ENCODE peak calls at places on chromosome 1, in six cellular contexts. I, E, Z, X, B and Q are unnamed samples.

GRCh38 chr1:6133146-6133895 is 46.8 kb downstream of the CHD5 start:
- DNase-seq in I (no peak), E (no peak), Z (no peak), X (no peak), B (no peak), Q (no peak)

GRCh38 chr1:210489491-210489890 is 160.8 kb downstream of the HHAT start:
- DNase-seq in I (no peak), E (no peak), Z (no peak), X (no peak), B (no peak), Q (no peak)

GRCh38 chr1:5611431-5611830 is 380.8 kb downstream of the NPHP4 start:
- DNase-seq in I (no peak), E (no peak), Z (no peak), X (no peak), B (no peak), Q (no peak)

GRCh38 chr1:115063238-115063901 is 25.9 kb downstream of the TSPAN2 start:
- DNase-seq in I (no peak), E (peak; percentile 13), Z (no peak), X (peak; percentile 65), B (no peak), Q (no peak)

GRCh38 chr1:109478806-109479205 is 4.9 kb upstream of the ATXN7L2 start:
- DNase-seq in I (no peak), E (no peak), Z (no peak), X (peak; percentile 69), B (no peak), Q (no peak)

GRCh38 chr1:172638885-172639831 is 19.7 kb upstream of the FASLG start:
- DNase-seq in I (no peak), E (no peak), Z (peak; percentile 53), X (peak; percentile 100), B (peak; percentile 33), Q (no peak)

GRCh38 chr1:38584408-38585037 is 275.0 kb downstream of the RRAGC start:
- DNase-seq in I (no peak), E (no peak), Z (no peak), X (no peak), B (no peak), Q (no peak)

GRCh38 chr1:36109041-36109679 is 15.9 kb downstream of the COL8A2 start:
- DNase-seq in I (no peak), E (peak; percentile 42), Z (peak; percentile 25), X (peak; percentile 73), B (no peak), Q (no peak)

GRCh38 chr1:39657402-39657801 is 14.5 kb downstream of the NT5C1A start:
- DNase-seq in I (no peak), E (peak; percentile 44), Z (no peak), X (no peak), B (no peak), Q (no peak)

GRCh38 chr1:201450721-201451291 is 18.2 kb downstream of the PHLDA3 start:
- DNase-seq in I (peak; percentile 76), E (peak; percentile 70), Z (peak; percentile 76), X (peak; percentile 33), B (no peak), Q (peak; percentile 82)

GRCh38 chr1:208083715-208084085 is 160.5 kb downstream of the PLXNA2 start:
- DNase-seq in I (no peak), E (no peak), Z (no peak), X (no peak), B (no peak), Q (no peak)

GRCh38 chr1:30903343-30904034 is 5.1 kb downstream of the SDC3 start:
- DNase-seq in I (no peak), E (peak; percentile 33), Z (no peak), X (no peak), B (no peak), Q (peak; percentile 37)

GRCh38 chr1:229579101-229579651 is 20.7 kb upstream of the ABCB10 start:
- DNase-seq in I (no peak), E (peak; percentile 45), Z (peak; percentile 42), X (peak; percentile 53), B (no peak), Q (peak; percentile 81)

GRCh38 chr1:57489342-57490036 is 65.6 kb upstream of the DAB1 start:
- DNase-seq in I (no peak), E (no peak), Z (peak; percentile 91), X (peak; percentile 61), B (no peak), Q (no peak)

GRCh38 chr1:115833806-115834205 is 7.1 kb downstream of the NHLH2 start:
- DNase-seq in I (no peak), E (no peak), Z (no peak), X (no peak), B (no peak), Q (no peak)

GRCh38 chr1:8892026-8892425 is 13.5 kb upstream of the ENO1 start:
- DNase-seq in I (no peak), E (no peak), Z (no peak), X (no peak), B (no peak), Q (no peak)

GRCh38 chr1:15411593-15412487 is 2.2 kb downstream of the EFHD2 start:
- DNase-seq in I (no peak), E (peak; percentile 95), Z (peak; percentile 53), X (peak; percentile 58), B (no peak), Q (peak; percentile 76)

GRCh38 chr1:15429701-15430149 is 8.5 kb upstream of the CTRC start:
- DNase-seq in I (no peak), E (peak; percentile 53), Z (peak; percentile 62), X (peak; percentile 82), B (no peak), Q (no peak)

GRCh38 chr1:156767101-156767878 is at the start of gene PRCC:
- DNase-seq in I (peak; percentile 99), E (peak; percentile 100), Z (peak; percentile 100), X (peak; percentile 100), B (peak; percentile 91), Q (peak; percentile 99)

GRCh38 chr1:22038036-22038435 is 14.5 kb upstream of the CDC42 start:
- DNase-seq in I (no peak), E (no peak), Z (no peak), X (no peak), B (no peak), Q (no peak)

GRCh38 chr1:230117694-230118093 is 50.7 kb downstream of the GALNT2 start:
- DNase-seq in I (no peak), E (no peak), Z (no peak), X (no peak), B (no peak), Q (no peak)

GRCh38 chr1:42592811-42593210 is 65.4 kb upstream of the PPIH start:
- DNase-seq in I (no peak), E (no peak), Z (no peak), X (no peak), B (no peak), Q (no peak)

GRCh38 chr1:178230881-178231409 is 137.0 kb downstream of the RASAL2 start:
- DNase-seq in I (no peak), E (no peak), Z (no peak), X (no peak), B (no peak), Q (no peak)

GRCh38 chr1:7515175-7515574 is 255.9 kb upstream of the VAMP3 start:
- DNase-seq in I (no peak), E (no peak), Z (no peak), X (no peak), B (no peak), Q (no peak)

GRCh38 chr1:156608981-156609380 is 7.7 kb upstream of the GPATCH4 start:
- DNase-seq in I (no peak), E (peak; percentile 48), Z (no peak), X (peak; percentile 74), B (peak; percentile 39), Q (no peak)

GRCh38 chr1:218364028-218364710 is 19.0 kb downstream of the TGFB2 start:
- DNase-seq in I (no peak), E (no peak), Z (no peak), X (no peak), B (no peak), Q (no peak)

GRCh38 chr1:225508538-225509375 is 80.9 kb upstream of the LBR start:
- DNase-seq in I (no peak), E (peak; percentile 38), Z (peak; percentile 99), X (peak; percentile 98), B (no peak), Q (no peak)

GRCh38 chr1:24895511-24895910 is 34.6 kb downstream of the RUNX3 start:
- DNase-seq in I (no peak), E (no peak), Z (no peak), X (no peak), B (no peak), Q (no peak)

GRCh38 chr1:112988367-112988766 is 32.4 kb upstream of the SLC16A1 start:
- DNase-seq in I (no peak), E (no peak), Z (no peak), X (peak; percentile 58), B (no peak), Q (no peak)